ENCODE peak calls at places on chromosomes 2 and 18, in four cellular contexts. O is cardiac muscle cell, Z is neural progenitor cell, J is suprapubic skin. H is an unnamed sample.

GRCh38 chr2:218008060-218009040 is 5.6 kb upstream of the TNS1 start:
- DNase-seq in Z (no peak), J (no peak), O (no peak), H (no peak)

GRCh38 chr2:223297788-223298187 is 245.8 kb downstream of the KCNE4 start:
- DNase-seq in J (no peak), O (no peak), Z (no peak), H (no peak)

GRCh38 chr18:9743200-9744016 is 35.3 kb downstream of the RAB31 start:
- DNase-seq in J (no peak), O (no peak), Z (no peak), H (no peak)

GRCh38 chr2:133641497-133641896 is 73.2 kb upstream of the NCKAP5 start:
- DNase-seq in O (no peak), J (peak; percentile 80), Z (peak; percentile 16), H (peak; percentile 35)

GRCh38 chr2:128686498-128686861 is 367.8 kb upstream of the HS6ST1 start:
- DNase-seq in O (no peak), Z (no peak), J (no peak), H (no peak)

GRCh38 chr2:187890690-187891089 is 336.5 kb upstream of the TFPI start:
- DNase-seq in Z (no peak), J (no peak), O (no peak), H (peak; percentile 66)

GRCh38 chr2:144950874-144951560 is 431.1 kb upstream of the ZEB2 start:
- DNase-seq in Z (no peak), J (no peak), O (no peak), H (no peak)

GRCh38 chr2:219176818-219177593 is at the start of gene CNPPD1:
- DNase-seq in J (peak; percentile 92), Z (peak; percentile 92), O (peak; percentile 89), H (peak; percentile 93)

GRCh38 chr2:205657579-205657978 is 24.7 kb upstream of the NRP2 start:
- DNase-seq in Z (no peak), J (no peak), O (no peak), H (no peak)

GRCh38 chr2:212007972-212008371 is 530.6 kb downstream of the ERBB4 start:
- DNase-seq in J (no peak), Z (no peak), O (no peak), H (no peak)

GRCh38 chr2:71747573-71747972 is 294.2 kb downstream of the DYSF start:
- DNase-seq in O (no peak), J (no peak), Z (no peak), H (peak; percentile 11)

GRCh38 chr2:10524341-10524740 is 76.2 kb upstream of the ODC1 start:
- DNase-seq in Z (no peak), O (no peak), J (no peak), H (no peak)

GRCh38 chr2:222927600-222927999 is 66.8 kb downstream of the ACSL3 start:
- DNase-seq in J (no peak), Z (no peak), O (no peak), H (no peak)

GRCh38 chr2:20074001-20074648 is 22.7 kb upstream of the LAPTM4A start:
- DNase-seq in O (no peak), J (no peak), Z (no peak), H (peak; percentile 25)

GRCh38 chr18:79393626-79394401 is 1.9 kb upstream of the NFATC1 start:
- DNase-seq in J (peak; percentile 95), O (peak; percentile 69), Z (peak; percentile 76), H (peak; percentile 57)

GRCh38 chr2:9618410-9618809 is 12.4 kb downstream of the YWHAQ start:
- DNase-seq in O (no peak), Z (no peak), J (no peak), H (no peak)

GRCh38 chr2:190408538-190409271 is 550 bp downstream of the MFSD6 start:
- DNase-seq in Z (peak; percentile 51), J (no peak), O (peak; percentile 36), H (peak; percentile 74)

GRCh38 chr18:59238385-59238784 is 18.4 kb downstream of the GRP start:
- DNase-seq in O (no peak), Z (no peak), J (no peak), H (no peak)

GRCh38 chr18:22349317-22349898 is 68.3 kb downstream of the CTAGE1 start:
- DNase-seq in Z (peak; percentile 28), O (no peak), J (no peak), H (no peak)
- H3K27ac ChIP-seq in Z (no peak overlapping the region), O (peak overlapping the region; percentile 66), J (peak overlapping the region; percentile 61), H (peak overlapping the region; percentile 94)

GRCh38 chr18:6731197-6731596 is 1.7 kb downstream of the ARHGAP28 start:
- DNase-seq in O (no peak), Z (peak; percentile 20), J (no peak), H (no peak)

GRCh38 chr18:6729247-6730091 is at the start of gene ARHGAP28:
- DNase-seq in J (peak; percentile 84), Z (peak; percentile 96), O (peak; percentile 96), H (peak; percentile 85)

GRCh38 chr18:6732952-6733351 is 3.4 kb downstream of the ARHGAP28 start:
- DNase-seq in J (no peak), O (no peak), Z (no peak), H (no peak)

GRCh38 chr18:6728318-6728717 is 1.2 kb upstream of the ARHGAP28 start:
- DNase-seq in J (no peak), Z (no peak), O (no peak), H (no peak)

GRCh38 chr18:6728809-6729246 is 688 bp upstream of the ARHGAP28 start:
- DNase-seq in Z (no peak), J (no peak), O (no peak), H (no peak)
- H3K4me3 ChIP-seq in Z (peak overlapping the region; percentile 64), J (peak overlapping the region; percentile 68), O (peak overlapping the region; percentile 34), H (peak overlapping the region; percentile 74)

DNA sequence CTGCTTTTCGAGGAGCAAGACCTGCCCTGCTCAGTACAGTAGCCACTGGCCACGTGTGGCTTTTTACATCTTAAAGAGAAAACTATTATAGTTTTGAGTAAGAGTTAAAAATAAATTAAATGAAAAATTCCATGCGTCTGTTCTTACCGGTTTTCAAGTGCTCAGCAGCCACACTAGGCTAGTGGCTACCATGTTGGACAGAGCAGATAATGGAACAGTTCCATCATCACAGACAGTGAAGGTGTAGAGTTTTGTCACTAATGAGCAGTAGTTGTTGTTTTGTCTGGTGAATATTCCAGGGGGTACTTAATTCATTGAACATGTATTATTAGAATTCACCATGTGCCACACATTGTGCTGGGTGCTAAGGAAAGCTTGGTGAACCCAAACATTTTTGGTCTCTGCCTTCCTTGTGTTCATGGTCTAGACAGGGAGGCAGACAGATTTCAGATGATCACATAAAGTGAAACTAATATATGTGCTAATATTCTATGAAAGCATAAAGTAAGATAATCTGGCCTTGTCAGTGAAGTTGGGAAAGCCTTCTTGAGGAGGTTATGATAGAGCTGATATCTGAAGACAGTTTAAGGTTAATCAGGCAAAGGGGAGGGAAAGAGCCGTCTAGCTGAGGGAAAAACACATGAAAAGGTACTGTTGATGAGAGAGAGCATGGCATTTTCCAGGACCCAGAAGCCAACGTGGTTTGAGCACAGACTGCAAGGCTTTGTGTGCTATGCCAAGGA is 1.4 kb downstream of the ALMS1 start:
- DNase-seq in Z (no peak), J (no peak), O (no peak), H (no peak)
- H3K4me1 ChIP-seq in Z (peaks cover 19% of the 10 kb centered on the region), J (peaks cover 18% of the 10 kb centered on the region), O (peaks cover 8% of the 10 kb centered on the region), H (peaks cover 7% of the 10 kb centered on the region)

GRCh38 chr2:216485745-216486144 is 12.9 kb upstream of the RPL37A start:
- DNase-seq in Z (no peak), J (no peak), O (no peak), H (no peak)

GRCh38 chr2:216491757-216492635 is 6.6 kb upstream of the RPL37A start:
- DNase-seq in O (no peak), J (no peak), Z (no peak), H (no peak)

GRCh38 chr2:216492951-216493685 is 5.5 kb upstream of the RPL37A start:
- DNase-seq in Z (no peak), O (no peak), J (no peak), H (no peak)

GRCh38 chr2:216486708-216487107 is 11.9 kb upstream of the RPL37A start:
- DNase-seq in O (no peak), Z (no peak), J (no peak), H (no peak)

DNA sequence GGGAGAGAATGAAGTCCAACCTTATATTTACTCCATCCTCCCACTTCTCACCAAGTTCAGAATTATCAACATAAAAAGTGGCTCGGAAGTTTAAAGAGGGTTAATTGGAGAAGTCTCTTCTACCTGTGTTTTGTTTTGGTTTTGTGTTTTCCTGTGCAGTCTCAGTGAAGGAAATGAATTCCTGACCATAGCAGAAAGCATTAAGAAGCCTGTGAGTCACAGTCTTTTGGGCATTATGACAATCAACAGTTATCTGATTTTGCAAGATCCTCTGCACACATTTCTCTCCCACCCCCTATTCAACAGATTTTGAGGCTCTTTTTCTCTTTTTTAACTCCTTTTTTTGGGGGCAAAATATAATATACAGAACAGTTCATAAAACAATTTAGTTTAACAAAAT is 8.6 kb upstream of the RPL37A start:
- DNase-seq in Z (no peak), O (no peak), J (no peak), H (no peak)
- H3K27ac ChIP-seq in Z (no peak overlapping the region), O (no peak overlapping the region), J (no peak overlapping the region), H (no peak overlapping the region)

GRCh38 chr2:126656311-126657145 is 570 bp downstream of the GYPC start:
- DNase-seq in O (peak; percentile 56), Z (peak; percentile 72), J (peak; percentile 82), H (peak; percentile 6)

GRCh38 chr2:126658316-126658909 is 2.5 kb downstream of the GYPC start:
- DNase-seq in O (no peak), Z (no peak), J (no peak), H (no peak)

GRCh38 chr2:126657636-126658315 is 1.8 kb downstream of the GYPC start:
- DNase-seq in O (peak; percentile 76), J (peak; percentile 91), Z (peak; percentile 73), H (peak; percentile 56)

GRCh38 chr2:126655500-126656310 is at the start of gene GYPC:
- DNase-seq in O (peak; percentile 60), Z (peak; percentile 72), J (peak; percentile 93), H (peak; percentile 13)

GRCh38 chr2:126657146-126657635 is 1.2 kb downstream of the GYPC start:
- DNase-seq in O (no peak), Z (peak; percentile 38), J (peak; percentile 82), H (peak; percentile 14)
- H3K4me3 ChIP-seq in O (peak overlapping the region; percentile 43), Z (peak overlapping the region; percentile 51), J (peak overlapping the region; percentile 72), H (peak overlapping the region; percentile 62)

GRCh38 chr2:174841931-174842330 is 77.7 kb upstream of the CHRNA1 start:
- DNase-seq in Z (no peak), J (no peak), O (no peak), H (no peak)
- H3K4me1 ChIP-seq in Z (peaks cover 42% of the 10 kb centered on the region), J (peaks cover 9% of the 10 kb centered on the region), O (peaks cover 67% of the 10 kb centered on the region), H (no peaks in the 10 kb centered on the region)